ENCODE peak calls at places on chromosomes 3 and 15, in five cellular contexts. V, B, N, O and Q are unnamed samples.
A peak's percentile ranks its signal among the peaks of the same experiment; 100 is the strongest.

GRCh38 chr3:125647318-125648014 is 52.2 kb upstream of the OSBPL11 start:
- DNase-seq in V (no peak), B (no peak), N (no peak), O (peak; percentile 78), Q (no peak)

GRCh38 chr15:82571722-82572222 is 31.5 kb upstream of the RPS17 start:
- DNase-seq in V (no peak), B (peak; percentile 75), N (peak; percentile 46), O (peak; percentile 75), Q (no peak)

GRCh38 chr3:39515681-39516441 is 48.4 kb downstream of the MOBP start:
- DNase-seq in V (no peak), B (no peak), N (no peak), O (no peak), Q (no peak)

GRCh38 chr15:48283361-48284157 is 47.7 kb upstream of the DUT start:
- DNase-seq in V (no peak), B (no peak), N (no peak), O (no peak), Q (no peak)

GRCh38 chr3:40262331-40262730 is 47.2 kb upstream of the EIF1B start:
- DNase-seq in V (no peak), B (no peak), N (no peak), O (no peak), Q (no peak)

GRCh38 chr15:100171411-100171810 is 170.4 kb downstream of the ADAMTS17 start:
- DNase-seq in V (no peak), B (no peak), N (no peak), O (no peak), Q (no peak)

GRCh38 chr15:47367991-47368390 is 349.3 kb upstream of the SEMA6D start:
- DNase-seq in V (no peak), B (no peak), N (no peak), O (no peak), Q (no peak)

GRCh38 chr15:29920515-29920914 is 98.2 kb upstream of the TJP1 start:
- DNase-seq in V (no peak), B (no peak), N (no peak), O (peak; percentile 38), Q (no peak)

GRCh38 chr15:34318277-34319079 is 19.1 kb downstream of the SLC12A6 start:
- DNase-seq in V (peak; percentile 13), B (peak; percentile 83), N (peak; percentile 77), O (peak; percentile 82), Q (peak; percentile 50)

GRCh38 chr3:38616111-38616510 is 33.4 kb downstream of the SCN5A start:
- DNase-seq in V (no peak), B (no peak), N (no peak), O (no peak), Q (no peak)

GRCh38 chr3:40162616-40163015 is 146.9 kb upstream of the EIF1B start:
- DNase-seq in V (no peak), B (no peak), N (no peak), O (no peak), Q (no peak)

GRCh38 chr15:58934521-58934920 is 1.0 kb upstream of the SLTM start:
- DNase-seq in V (no peak), B (no peak), N (no peak), O (peak; percentile 6), Q (no peak)

GRCh38 chr3:186945255-186945823 is 15.0 kb downstream of the ST6GAL1 start:
- DNase-seq in V (no peak), B (no peak), N (peak; percentile 70), O (no peak), Q (no peak)

GRCh38 chr3:172040078-172040975 is 949 bp downstream of the FNDC3B start:
- DNase-seq in V (peak; percentile 27), B (peak; percentile 77), N (peak; percentile 77), O (peak; percentile 91), Q (peak; percentile 54)

GRCh38 chr15:40248006-40248783 is 9.3 kb downstream of the PAK6 start:
- DNase-seq in V (no peak), B (no peak), N (no peak), O (no peak), Q (no peak)

GRCh38 chr3:132268956-132269355 is 48.3 kb upstream of the ACP3 start:
- DNase-seq in V (peak; percentile 8), B (no peak), N (no peak), O (peak; percentile 26), Q (no peak)

GRCh38 chr3:158094917-158095301 is 11.3 kb downstream of the SHOX2 start:
- DNase-seq in V (no peak), B (no peak), N (no peak), O (no peak), Q (peak; percentile 51)

GRCh38 chr15:80182611-80183210 is 29.9 kb downstream of the FAH start:
- DNase-seq in V (no peak), B (no peak), N (peak; percentile 29), O (no peak), Q (no peak)

DNA sequence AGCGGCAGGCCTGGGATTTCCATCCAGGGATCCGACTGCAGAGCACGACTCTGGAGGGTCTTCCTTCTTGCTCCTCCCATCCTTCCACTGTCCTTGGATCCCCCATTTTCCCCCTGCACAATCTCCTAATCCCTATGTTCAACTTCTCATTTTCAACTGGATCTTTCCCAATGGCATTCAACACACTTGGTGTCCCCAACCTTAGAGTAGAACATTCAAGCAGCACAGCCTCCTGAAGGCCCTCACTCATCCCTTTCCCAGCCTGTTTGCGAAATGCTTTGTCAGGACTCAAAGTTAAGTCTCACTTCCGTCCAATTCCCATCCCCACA is 32.3 kb downstream of the RPN1 start:
- DNase-seq in V (no peak), B (no peak), N (no peak), O (no peak), Q (no peak)
- H3K4me3 ChIP-seq in V (peak overlapping the region; percentile 60), B (peak overlapping the region; percentile 79), N (peak overlapping the region; percentile 73), O (peak overlapping the region; percentile 55), Q (peak overlapping the region; percentile 82)

DNA sequence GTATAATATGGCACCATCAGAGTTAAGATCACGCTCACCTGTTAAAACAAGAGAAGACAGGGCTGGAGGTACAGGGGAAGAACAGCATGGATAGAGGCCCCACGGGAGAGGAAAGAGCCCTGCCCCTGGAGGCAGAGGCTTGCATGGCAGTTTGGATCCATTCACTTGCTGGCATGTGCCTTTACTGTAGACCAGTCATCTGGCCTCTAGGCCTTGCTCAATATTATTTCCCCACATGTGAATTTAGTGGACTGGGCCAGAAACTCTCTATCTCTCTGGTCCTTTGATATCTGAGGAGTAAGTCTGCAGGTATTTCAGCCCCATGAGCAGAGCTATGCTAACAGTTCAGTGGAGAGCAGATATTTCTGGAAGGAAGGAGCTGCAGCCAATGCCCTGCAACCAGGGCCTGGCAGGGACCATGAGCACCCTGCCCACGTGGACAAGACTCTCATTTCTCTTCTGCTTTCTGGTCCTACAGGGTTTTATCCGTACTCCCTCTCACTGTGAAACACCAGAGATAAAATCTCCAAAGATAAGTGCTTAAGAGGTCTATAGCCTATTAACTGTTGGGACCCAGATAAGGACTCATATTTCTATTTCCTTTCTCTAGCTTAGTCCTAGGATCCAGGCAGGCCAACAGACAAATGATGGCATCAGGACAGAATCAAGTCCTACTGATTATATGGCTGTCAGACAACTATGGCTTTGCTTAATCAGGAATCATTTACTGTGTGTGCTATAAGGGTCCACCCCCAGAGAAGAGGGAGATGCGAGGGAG is 65.0 kb downstream of the CLDN11 start:
- DNase-seq in V (no peak), B (no peak), N (no peak), O (no peak), Q (no peak)
- TF ChIP-seq CTCF in V (peak; percentile 40), B (no peak), N (peak; percentile 23), O (no peak), Q (peak; percentile 28)

DNA sequence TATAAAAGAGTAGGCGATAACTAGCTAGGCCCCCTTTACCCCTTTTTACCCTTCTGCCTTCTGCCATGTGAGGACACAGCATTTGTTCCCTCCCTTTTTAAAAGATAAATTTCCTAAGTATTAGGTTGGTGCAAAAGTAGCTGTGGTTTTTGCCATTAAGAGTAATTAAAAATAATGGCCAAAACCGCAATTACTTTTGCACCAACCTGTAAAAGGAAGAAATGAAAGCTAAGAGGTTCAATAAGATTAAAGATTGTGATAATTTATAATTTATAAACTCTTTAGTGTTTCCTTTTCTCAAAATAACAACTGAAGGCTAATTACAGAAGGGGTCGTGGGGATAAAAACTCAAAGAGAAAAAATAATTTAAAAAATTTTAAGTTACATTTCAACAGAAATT is 283.5 kb upstream of the PDZRN3 start:
- DNase-seq in V (no peak), B (no peak), N (no peak), O (no peak), Q (no peak)
- H3K27me3 ChIP-seq in V (no peaks in the 10 kb centered on the region), B (no peaks in the 10 kb centered on the region), N (no peaks in the 10 kb centered on the region), O (no peaks in the 10 kb centered on the region), Q (no peaks in the 10 kb centered on the region)

DNA sequence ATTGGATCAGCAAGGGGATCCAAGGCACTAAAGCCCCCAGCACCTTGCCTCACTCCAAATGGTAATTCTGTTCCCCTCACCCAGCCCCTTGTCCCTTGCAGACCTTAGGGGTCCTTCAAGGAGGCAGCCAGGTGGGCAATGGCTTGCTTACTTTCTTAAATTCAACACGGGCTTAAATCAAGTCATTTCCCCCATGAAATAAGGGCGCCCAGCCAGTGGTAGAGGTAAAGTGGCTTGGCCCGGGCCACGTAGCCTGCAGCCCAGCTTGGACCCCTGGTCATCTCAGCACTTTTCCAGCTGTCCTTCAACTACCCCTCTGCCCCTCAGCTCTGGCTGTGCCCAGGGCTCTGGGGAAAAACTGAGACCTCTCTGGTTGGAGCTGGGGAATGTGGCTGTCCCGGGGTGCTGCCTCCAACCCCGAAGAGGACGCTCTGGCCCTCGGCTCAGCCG is 1.2 kb downstream of the PSTPIP1 start:
- DNase-seq in V (no peak), B (no peak), N (no peak), O (no peak), Q (no peak)
- H3K4me3 ChIP-seq in V (no peak overlapping the region), B (peak overlapping the region; percentile 5), N (no peak overlapping the region), O (no peak overlapping the region), Q (peak overlapping the region; percentile 65)

DNA sequence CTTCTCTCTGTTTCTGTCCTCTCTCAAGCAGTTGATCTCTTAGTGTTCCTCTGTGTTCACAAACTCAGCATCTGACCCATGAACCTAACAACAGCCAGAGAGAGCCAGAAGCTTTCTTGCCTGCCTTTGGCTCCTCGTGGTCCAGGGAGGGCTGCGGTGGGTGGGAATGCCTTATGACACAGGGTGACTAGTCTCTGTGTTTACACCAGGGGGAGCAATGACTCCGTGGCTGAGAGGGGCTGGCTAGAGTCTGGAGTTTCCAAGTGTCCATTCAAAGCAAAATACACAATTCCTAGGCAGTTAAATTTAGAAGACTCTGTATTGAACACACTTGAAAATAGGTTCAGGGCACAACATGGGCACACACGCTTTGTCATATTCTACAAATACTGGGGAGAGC is 370.0 kb upstream of the FRG2C start:
- DNase-seq in V (peak; percentile 5), B (peak; percentile 64), N (peak; percentile 57), O (peak; percentile 57), Q (no peak)
- TF ChIP-seq CTCF in V (peak; percentile 49), B (peak; percentile 54), N (peak; percentile 58), O (peak; percentile 61), Q (peak; percentile 47)

GRCh38 chr3:12286927-12287726 is 1.7 kb upstream of the PPARG start:
- DNase-seq in V (no peak), B (no peak), N (peak; percentile 9), O (peak; percentile 72), Q (no peak)
- H3K27me3 ChIP-seq in V (no peaks in the 10 kb centered on the region), B (no peaks in the 10 kb centered on the region), N (peaks cover 90% of the 10 kb centered on the region), O (no peaks in the 10 kb centered on the region), Q (no peaks in the 10 kb centered on the region)

GRCh38 chr3:48467473-48468267 is 21.1 kb downstream of the ATRIP start:
- DNase-seq in V (no peak), B (no peak), N (no peak), O (no peak), Q (no peak)
- H3K4me3 ChIP-seq in V (no peak overlapping the region), B (peak overlapping the region; percentile 57), N (no peak overlapping the region), O (no peak overlapping the region), Q (peak overlapping the region; percentile 72)

GRCh38 chr3:22700876-22701275 is 502.3 kb upstream of the UBE2E2 start:
- DNase-seq in V (no peak), B (no peak), N (no peak), O (no peak), Q (no peak)
- TF ChIP-seq CTCF in V (no peak), B (no peak), N (no peak), O (no peak), Q (no peak)